ENCODE peak calls at places on chromosomes 2 and 18, in eight cellular contexts. I is activated CD4-positive, alpha-beta T cell treated with anti-CD3 and anti-CD28 coated beads, Interleukin-2, amount 10 ng/mL, durations not matched to agents 7 days and 5 days; F is naive thymus-derived CD8-positive, alpha-beta T cell; V is mesenteric fat pad; R is CD8-positive, alpha-beta T cell; E is glutamatergic neuron; L is pancreas; D is neural progenitor cell. X is an unnamed sample.

GRCh38 chr2:153622285-153622684 is 143.7 kb upstream of the RPRM start:
- DNase-seq in I (no peak), F (no peak), V (no peak), R (no peak), E (no peak), L (no peak), D (peak), X (no peak)

GRCh38 chr2:176188218-176188968 is at the start of gene HOXD1:
- DNase-seq in I (no peak), F (no peak), V (no peak), R (no peak), E (peak), L (peak), D (peak), X (no peak)

GRCh38 chr2:44566059-44566458 is 204.3 kb downstream of the CAMKMT start:
- DNase-seq in I (no peak), F (no peak), V (no peak), R (no peak), E (no peak), L (no peak), D (no peak), X (no peak)

GRCh38 chr2:222313816-222314215 is 15.0 kb upstream of the PAX3 start:
- DNase-seq in I (no peak), F (no peak), V (no peak), R (no peak), E (no peak), L (no peak), D (no peak), X (no peak)

GRCh38 chr2:228339525-228339924 is 158.0 kb upstream of the SPHKAP start:
- DNase-seq in I (no peak), F (no peak), V (no peak), R (no peak), E (no peak), L (no peak), D (no peak), X (no peak)

GRCh38 chr2:189580267-189580661 is 322 bp downstream of the SLC40A1 start:
- DNase-seq in I (peak), F (peak), V (no peak), R (no peak), E (peak), L (peak), D (peak), X (no peak)

GRCh38 chr18:52716926-52717325 is 376.9 kb downstream of the DCC start:
- DNase-seq in I (no peak), F (no peak), V (no peak), R (no peak), E (no peak), L (no peak), D (peak), X (no peak)

GRCh38 chr2:96267159-96267971 is 1.3 kb downstream of the CIAO1 start:
- DNase-seq in I (peak), F (peak), V (no peak), R (peak), E (peak), L (peak), D (peak), X (peak)

GRCh38 chr18:45521151-45521550 is 94.1 kb upstream of the SLC14A2 start:
- DNase-seq in I (no peak), F (no peak), V (no peak), R (no peak), E (no peak), L (no peak), D (no peak), X (no peak)

GRCh38 chr18:12317664-12318333 is 9.8 kb downstream of the TUBB6 start:
- DNase-seq in I (no peak), F (no peak), V (no peak), R (no peak), E (no peak), L (no peak), D (no peak), X (no peak)

GRCh38 chr2:235366847-235367246 is 127.0 kb upstream of the AGAP1 start:
- DNase-seq in I (no peak), F (no peak), V (no peak), R (no peak), E (no peak), L (no peak), D (no peak), X (no peak)

GRCh38 chr2:134217924-134218323 is 35.9 kb upstream of the MGAT5 start:
- DNase-seq in I (peak), F (no peak), V (no peak), R (no peak), E (no peak), L (no peak), D (no peak), X (no peak)

GRCh38 chr2:160375037-160375436 is 118.6 kb downstream of the RBMS1 start:
- DNase-seq in I (no peak), F (no peak), V (no peak), R (no peak), E (no peak), L (no peak), D (no peak), X (no peak)

GRCh38 chr2:127525692-127526141 is 572 bp downstream of the IWS1 start:
- DNase-seq in I (peak), F (no peak), V (no peak), R (peak), E (peak), L (no peak), D (peak), X (no peak)

X was measured in GDM1.